ENCODE peak calls at places on chromosome 19, in seven cellular contexts. A, T, Y, W, J, S and H are unnamed samples.
A peak's percentile ranks its signal among the peaks of the same experiment; 100 is the strongest.

GRCh38 chr19:40445945-40446784 is 2.0 kb upstream of the SERTAD3 start:
- DNase-seq in A (no peak), T (no peak), Y (no peak), W (no peak), J (peak; percentile 77), S (no peak), H (no peak)

GRCh38 chr19:42092350-42092749 is 16.4 kb downstream of the ZNF574 start:
- DNase-seq in A (no peak), T (peak; percentile 45), Y (no peak), W (no peak), J (no peak), S (peak; percentile 31), H (no peak)

GRCh38 chr19:571127-571974 is 1.0 kb upstream of the BSG start:
- DNase-seq in A (no peak), T (peak; percentile 45), Y (no peak), W (peak; percentile 43), J (peak; percentile 80), S (peak; percentile 63), H (no peak)

GRCh38 chr19:36526581-36526980 is 1.5 kb downstream of the ZNF260 start:
- DNase-seq in A (no peak), T (no peak), Y (no peak), W (no peak), J (no peak), S (no peak), H (no peak)

GRCh38 chr19:58356236-58356970 is 3.1 kb upstream of the A1BG start:
- DNase-seq in A (no peak), T (peak; percentile 31), Y (no peak), W (no peak), J (peak; percentile 79), S (peak; percentile 57), H (no peak)

GRCh38 chr19:38932425-38933179 is 1.9 kb downstream of the MRPS12 start:
- DNase-seq in A (no peak), T (peak; percentile 29), Y (no peak), W (peak; percentile 28), J (peak; percentile 78), S (peak; percentile 41), H (no peak)

GRCh38 chr19:4776436-4777205 is 14.9 kb upstream of the FEM1A start:
- DNase-seq in A (no peak), T (no peak), Y (no peak), W (no peak), J (no peak), S (no peak), H (no peak)

GRCh38 chr19:39032164-39032918 is at the start of gene FBXO27:
- DNase-seq in A (peak; percentile 18), T (peak; percentile 51), Y (peak; percentile 15), W (no peak), J (peak; percentile 85), S (peak; percentile 23), H (no peak)

GRCh38 chr19:38266070-38266469 is 1.7 kb downstream of the SPINT2 start:
- DNase-seq in A (no peak), T (no peak), Y (no peak), W (no peak), J (peak; percentile 63), S (no peak), H (no peak)

GRCh38 chr19:3121821-3122511 is 13.9 kb upstream of the GNA15 start:
- DNase-seq in A (no peak), T (no peak), Y (no peak), W (no peak), J (peak; percentile 63), S (no peak), H (no peak)

GRCh38 chr19:6862673-6863078 is 24.7 kb upstream of the ADGRE1 start:
- DNase-seq in A (peak; percentile 81), T (peak; percentile 87), Y (peak; percentile 70), W (peak; percentile 58), J (peak; percentile 92), S (peak; percentile 91), H (peak; percentile 87)

GRCh38 chr19:4066176-4066606 is 508 bp downstream of the ZBTB7A start:
- DNase-seq in A (peak; percentile 63), T (no peak), Y (no peak), W (no peak), J (no peak), S (peak; percentile 64), H (no peak)

GRCh38 chr19:55520691-55521292 is 16.1 kb downstream of the SBK2 start:
- DNase-seq in A (no peak), T (no peak), Y (no peak), W (no peak), J (no peak), S (no peak), H (no peak)

GRCh38 chr19:4556574-4557185 is 2.8 kb downstream of the SEMA6B start:
- DNase-seq in A (no peak), T (peak; percentile 86), Y (no peak), W (no peak), J (no peak), S (no peak), H (no peak)

GRCh38 chr19:16208064-16208759 is 10.5 kb downstream of the AP1M1 start:
- DNase-seq in A (no peak), T (no peak), Y (no peak), W (no peak), J (no peak), S (no peak), H (no peak)

GRCh38 chr19:13693933-13694332 is 70.4 kb upstream of the MRI1 start:
- DNase-seq in A (no peak), T (no peak), Y (no peak), W (no peak), J (no peak), S (no peak), H (no peak)

GRCh38 chr19:49338691-49339363 is 3.6 kb downstream of the CD37 start:
- DNase-seq in A (peak; percentile 75), T (peak; percentile 59), Y (peak; percentile 88), W (peak; percentile 16), J (peak; percentile 97), S (no peak), H (no peak)

GRCh38 chr19:49487277-49488045 is at the start of gene RPL13A:
- DNase-seq in A (peak; percentile 99), T (peak; percentile 99), Y (peak; percentile 100), W (peak; percentile 93), J (peak; percentile 100), S (peak; percentile 100), H (peak; percentile 100)

GRCh38 chr19:8214802-8215201 is 5.6 kb downstream of the CERS4 start:
- DNase-seq in A (no peak), T (peak; percentile 3), Y (no peak), W (no peak), J (no peak), S (no peak), H (no peak)

GRCh38 chr19:38134538-38135149 is 89.4 kb downstream of the DPF1 start:
- DNase-seq in A (no peak), T (peak; percentile 58), Y (no peak), W (no peak), J (no peak), S (peak; percentile 15), H (no peak)

GRCh38 chr19:14434543-14435319 is 1.6 kb downstream of the PKN1 start:
- DNase-seq in A (peak; percentile 68), T (peak; percentile 86), Y (no peak), W (peak; percentile 61), J (peak; percentile 93), S (peak; percentile 43), H (peak; percentile 23)

GRCh38 chr19:39406656-39407393 is at the start of gene ZFP36:
- DNase-seq in A (peak; percentile 91), T (peak; percentile 93), Y (peak; percentile 69), W (no peak), J (peak; percentile 95), S (peak; percentile 92), H (peak; percentile 78)

GRCh38 chr19:13401388-13401787 is 104.9 kb downstream of the CACNA1A start:
- DNase-seq in A (no peak), T (no peak), Y (no peak), W (peak; percentile 44), J (no peak), S (no peak), H (no peak)

GRCh38 chr19:35555301-35556005 is 8.0 kb downstream of the ATP4A start:
- DNase-seq in A (no peak), T (peak; percentile 39), Y (no peak), W (no peak), J (peak; percentile 44), S (no peak), H (no peak)

GRCh38 chr19:5036733-5037681 is 68.1 kb downstream of the KDM4B start:
- DNase-seq in A (peak; percentile 52), T (peak; percentile 64), Y (no peak), W (peak; percentile 78), J (peak; percentile 80), S (no peak), H (no peak)

GRCh38 chr19:6038634-6039405 is 60.9 kb upstream of the RANBP3 start:
- DNase-seq in A (no peak), T (no peak), Y (no peak), W (no peak), J (no peak), S (peak; percentile 33), H (peak; percentile 80)

GRCh38 chr19:5246554-5247155 is 94.0 kb downstream of the PTPRS start:
- DNase-seq in A (no peak), T (no peak), Y (no peak), W (no peak), J (peak; percentile 15), S (no peak), H (no peak)

GRCh38 chr19:5990289-5990797 is 12.4 kb upstream of the RANBP3 start:
- DNase-seq in A (no peak), T (no peak), Y (no peak), W (no peak), J (no peak), S (no peak), H (no peak)